ENCODE peak calls at places on chromosomes 1 and 21, in nine cellular contexts. One of them, this sample, is unnamed.
A peak's percentile ranks its signal among the peaks of the same experiment; 100 is the strongest.

GRCh38 chr1:205226868-205227583 is 720 bp upstream of the TMCC2 start:
- DNase-seq in lower lobe of right lung: no peak
- DNase-seq in Peyer's patch: no peak
- DNase-seq in OCI-LY7: peak; percentile 35
- DNase-seq in HCT116: peak; percentile 10
- DNase-seq in heart right ventricle: no peak
- DNase-seq in breast epithelium: no peak
- DNase-seq in stomach: no peak
- DNase-seq in A549: peak; percentile 44
- DNase-seq in this sample: peak; percentile 56

GRCh38 chr1:91018006-91018405 is 3.8 kb downstream of the ZNF644 start:
- DNase-seq in lower lobe of right lung: no peak
- DNase-seq in Peyer's patch: no peak
- DNase-seq in OCI-LY7: peak; percentile 29
- DNase-seq in HCT116: no peak
- DNase-seq in heart right ventricle: no peak
- DNase-seq in breast epithelium: no peak
- DNase-seq in stomach: no peak
- DNase-seq in A549: peak; percentile 28
- DNase-seq in this sample: no peak

GRCh38 chr1:181135815-181136737 is 47.6 kb downstream of the IER5 start:
- DNase-seq in lower lobe of right lung: no peak
- DNase-seq in Peyer's patch: no peak
- DNase-seq in OCI-LY7: no peak
- DNase-seq in HCT116: no peak
- DNase-seq in heart right ventricle: no peak
- DNase-seq in breast epithelium: peak; percentile 43
- DNase-seq in stomach: no peak
- DNase-seq in A549: peak; percentile 67
- DNase-seq in this sample: peak; percentile 86

GRCh38 chr21:42311160-42311559 is 4.0 kb downstream of the TFF3 start:
- DNase-seq in lower lobe of right lung: no peak
- DNase-seq in Peyer's patch: peak; percentile 47
- DNase-seq in OCI-LY7: no peak
- DNase-seq in HCT116: no peak
- DNase-seq in heart right ventricle: no peak
- DNase-seq in breast epithelium: no peak
- DNase-seq in stomach: no peak
- DNase-seq in A549: no peak
- DNase-seq in this sample: no peak

GRCh38 chr1:153432874-153433681 is 16.8 kb downstream of the S100A7A start:
- DNase-seq in lower lobe of right lung: no peak
- DNase-seq in Peyer's patch: no peak
- DNase-seq in OCI-LY7: no peak
- DNase-seq in HCT116: no peak
- DNase-seq in heart right ventricle: no peak
- DNase-seq in breast epithelium: no peak
- DNase-seq in stomach: no peak
- DNase-seq in A549: no peak
- DNase-seq in this sample: no peak

GRCh38 chr21:46150491-46151121 is 4.8 kb downstream of the FTCD start:
- DNase-seq in lower lobe of right lung: no peak
- DNase-seq in Peyer's patch: peak; percentile 30
- DNase-seq in OCI-LY7: no peak
- DNase-seq in HCT116: no peak
- DNase-seq in heart right ventricle: no peak
- DNase-seq in breast epithelium: no peak
- DNase-seq in stomach: no peak
- DNase-seq in A549: no peak
- DNase-seq in this sample: no peak

GRCh38 chr1:223258751-223259177 is 105.2 kb downstream of the SUSD4 start:
- DNase-seq in lower lobe of right lung: no peak
- DNase-seq in Peyer's patch: no peak
- DNase-seq in OCI-LY7: no peak
- DNase-seq in HCT116: no peak
- DNase-seq in heart right ventricle: no peak
- DNase-seq in breast epithelium: no peak
- DNase-seq in stomach: peak; percentile 39
- DNase-seq in A549: peak; percentile 80
- DNase-seq in this sample: peak; percentile 39

GRCh38 chr1:10965621-10966226 is 46.7 kb upstream of the TARDBP start:
- DNase-seq in lower lobe of right lung: peak; percentile 86
- DNase-seq in Peyer's patch: no peak
- DNase-seq in OCI-LY7: peak; percentile 14
- DNase-seq in HCT116: no peak
- DNase-seq in heart right ventricle: no peak
- DNase-seq in breast epithelium: no peak
- DNase-seq in stomach: peak; percentile 50
- DNase-seq in A549: no peak
- DNase-seq in this sample: no peak

GRCh38 chr1:15094719-15095491 is 58.6 kb upstream of the TMEM51 start:
- DNase-seq in lower lobe of right lung: no peak
- DNase-seq in Peyer's patch: no peak
- DNase-seq in OCI-LY7: no peak
- DNase-seq in HCT116: no peak
- DNase-seq in heart right ventricle: no peak
- DNase-seq in breast epithelium: no peak
- DNase-seq in stomach: no peak
- DNase-seq in A549: no peak
- DNase-seq in this sample: no peak

GRCh38 chr1:81391100-81391828 is 409.5 kb upstream of the ADGRL2 start:
- DNase-seq in lower lobe of right lung: no peak
- DNase-seq in Peyer's patch: no peak
- DNase-seq in OCI-LY7: no peak
- DNase-seq in HCT116: no peak
- DNase-seq in heart right ventricle: no peak
- DNase-seq in breast epithelium: no peak
- DNase-seq in stomach: no peak
- DNase-seq in A549: no peak
- DNase-seq in this sample: no peak

GRCh38 chr21:26437326-26438009 is 135.6 kb downstream of the CYYR1 start:
- DNase-seq in lower lobe of right lung: no peak
- DNase-seq in Peyer's patch: no peak
- DNase-seq in OCI-LY7: no peak
- DNase-seq in HCT116: no peak
- DNase-seq in heart right ventricle: no peak
- DNase-seq in breast epithelium: no peak
- DNase-seq in stomach: no peak
- DNase-seq in A549: no peak
- DNase-seq in this sample: no peak

GRCh38 chr1:15579683-15580047 is 5.2 kb downstream of the AGMAT start:
- DNase-seq in lower lobe of right lung: no peak
- DNase-seq in Peyer's patch: no peak
- DNase-seq in OCI-LY7: peak; percentile 41
- DNase-seq in HCT116: no peak
- DNase-seq in heart right ventricle: no peak
- DNase-seq in breast epithelium: no peak
- DNase-seq in stomach: no peak
- DNase-seq in A549: no peak
- DNase-seq in this sample: no peak

GRCh38 chr1:237867380-237867888 is 23.3 kb downstream of the ZP4 start:
- DNase-seq in lower lobe of right lung: no peak
- DNase-seq in Peyer's patch: no peak
- DNase-seq in OCI-LY7: no peak
- DNase-seq in HCT116: no peak
- DNase-seq in heart right ventricle: no peak
- DNase-seq in breast epithelium: no peak
- DNase-seq in stomach: no peak
- DNase-seq in A549: no peak
- DNase-seq in this sample: no peak

GRCh38 chr1:10087210-10087609 is 54.5 kb downstream of the UBE4B start:
- DNase-seq in lower lobe of right lung: no peak
- DNase-seq in Peyer's patch: no peak
- DNase-seq in OCI-LY7: no peak
- DNase-seq in HCT116: no peak
- DNase-seq in heart right ventricle: no peak
- DNase-seq in breast epithelium: no peak
- DNase-seq in stomach: no peak
- DNase-seq in A549: no peak
- DNase-seq in this sample: no peak

GRCh38 chr1:178621822-178622221 is 103.2 kb upstream of the RALGPS2 start:
- DNase-seq in lower lobe of right lung: no peak
- DNase-seq in Peyer's patch: no peak
- DNase-seq in OCI-LY7: no peak
- DNase-seq in HCT116: no peak
- DNase-seq in heart right ventricle: no peak
- DNase-seq in breast epithelium: no peak
- DNase-seq in stomach: no peak
- DNase-seq in A549: no peak
- DNase-seq in this sample: no peak

GRCh38 chr1:37633040-37633949 is 1.4 kb downstream of the RSPO1 start:
- DNase-seq in lower lobe of right lung: no peak
- DNase-seq in Peyer's patch: no peak
- DNase-seq in OCI-LY7: no peak
- DNase-seq in HCT116: no peak
- DNase-seq in heart right ventricle: no peak
- DNase-seq in breast epithelium: no peak
- DNase-seq in stomach: no peak
- DNase-seq in A549: no peak
- DNase-seq in this sample: no peak

DNA sequence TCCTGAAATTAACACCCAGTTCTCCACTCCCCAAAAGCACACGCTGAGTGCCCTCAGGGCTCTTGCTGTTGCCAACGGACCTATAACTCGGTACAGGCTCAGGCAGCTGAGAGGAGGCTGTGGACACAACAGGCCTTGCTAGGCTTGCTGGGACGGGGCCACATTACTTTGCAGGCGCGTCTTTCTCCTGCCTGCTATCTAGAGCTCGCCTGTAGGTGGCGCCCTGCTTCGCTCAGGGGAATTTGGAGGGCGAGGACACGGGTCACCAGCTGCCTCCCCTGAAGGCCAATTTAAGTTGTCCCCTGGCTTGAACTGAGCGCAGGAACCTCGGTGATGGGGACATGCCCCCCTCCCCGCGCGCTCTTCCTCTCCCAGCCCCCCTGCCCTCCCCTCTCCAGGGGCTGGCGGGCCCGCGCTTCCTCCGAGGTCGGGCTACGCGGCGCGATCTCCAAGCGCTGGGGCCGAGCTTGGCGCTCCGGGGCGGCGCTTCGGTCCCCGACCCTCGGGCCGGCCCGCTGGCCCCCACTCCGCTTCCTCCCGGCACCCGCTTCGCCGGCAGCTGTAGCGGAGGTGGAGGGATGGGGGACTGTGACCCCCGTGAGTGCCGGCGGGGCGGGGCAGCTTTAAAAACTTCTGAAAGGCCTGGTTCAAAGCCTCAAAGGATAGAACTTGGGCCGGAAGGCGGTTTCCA is 32.4 kb upstream of the NFIA start:
- DNase-seq in lower lobe of right lung: peak; percentile 94
- DNase-seq in Peyer's patch: peak; percentile 95
- DNase-seq in OCI-LY7: peak; percentile 81
- DNase-seq in HCT116: peak; percentile 73
- DNase-seq in heart right ventricle: peak; percentile 94
- DNase-seq in breast epithelium: peak; percentile 91
- DNase-seq in stomach: peak; percentile 96
- DNase-seq in A549: peak; percentile 86
- DNase-seq in this sample: peak; percentile 81
- TF ChIP-seq CTCF in lower lobe of right lung: peak; percentile 96
- TF ChIP-seq CTCF in Peyer's patch: peak; percentile 93
- TF ChIP-seq CTCF in OCI-LY7: peak; percentile 94
- TF ChIP-seq CTCF in HCT116: peak; percentile 91
- TF ChIP-seq CTCF in heart right ventricle: peak; percentile 98
- TF ChIP-seq CTCF in breast epithelium: peak; percentile 97
- TF ChIP-seq CTCF in stomach: peak; percentile 93
- TF ChIP-seq CTCF in A549: peak; percentile 76
- TF ChIP-seq CTCF in this sample: peak; percentile 95

DNA sequence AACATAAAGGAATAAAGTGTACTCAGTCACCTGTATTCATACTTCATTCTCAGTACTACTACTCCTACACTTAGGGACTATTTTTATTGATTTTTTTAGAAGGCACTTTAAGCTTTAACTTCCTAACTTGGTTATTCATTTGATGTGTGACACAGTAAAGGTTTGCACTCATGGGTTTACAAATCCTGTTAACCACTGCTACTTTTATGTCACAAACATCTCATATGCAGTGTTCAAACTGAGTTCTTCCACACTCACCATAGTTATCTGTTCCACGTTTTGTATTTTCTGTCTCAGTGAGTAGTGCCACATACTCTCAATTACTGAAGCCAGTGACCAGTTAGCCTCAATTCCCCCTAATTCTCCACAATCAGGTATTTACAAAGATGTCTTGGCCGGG is 33.2 kb downstream of the RCOR3 start:
- DNase-seq in lower lobe of right lung: no peak
- DNase-seq in Peyer's patch: no peak
- DNase-seq in OCI-LY7: no peak
- DNase-seq in HCT116: no peak
- DNase-seq in heart right ventricle: no peak
- DNase-seq in breast epithelium: no peak
- DNase-seq in stomach: no peak
- DNase-seq in A549: no peak
- DNase-seq in this sample: no peak
- H3K27ac ChIP-seq in lower lobe of right lung: no peak overlapping the region
- H3K27ac ChIP-seq in Peyer's patch: no peak overlapping the region
- H3K27ac ChIP-seq in OCI-LY7: no peak overlapping the region
- H3K27ac ChIP-seq in HCT116: no peak overlapping the region
- H3K27ac ChIP-seq in heart right ventricle: no peak overlapping the region
- H3K27ac ChIP-seq in breast epithelium: no peak overlapping the region
- H3K27ac ChIP-seq in stomach: no peak overlapping the region
- H3K27ac ChIP-seq in A549: no peak overlapping the region
- H3K27ac ChIP-seq in this sample: no peak overlapping the region

GRCh38 chr1:94236630-94237290 is 624 bp downstream of the ARHGAP29 start:
- DNase-seq in lower lobe of right lung: no peak
- DNase-seq in Peyer's patch: no peak
- DNase-seq in OCI-LY7: no peak
- DNase-seq in HCT116: no peak
- DNase-seq in heart right ventricle: peak; percentile 38
- DNase-seq in breast epithelium: peak; percentile 30
- DNase-seq in stomach: peak; percentile 50
- DNase-seq in A549: peak; percentile 50
- DNase-seq in this sample: no peak
- TF ChIP-seq CTCF in lower lobe of right lung: no peak
- TF ChIP-seq CTCF in Peyer's patch: no peak
- TF ChIP-seq CTCF in OCI-LY7: no peak
- TF ChIP-seq CTCF in HCT116: no peak
- TF ChIP-seq CTCF in heart right ventricle: no peak
- TF ChIP-seq CTCF in breast epithelium: no peak
- TF ChIP-seq CTCF in stomach: no peak
- TF ChIP-seq CTCF in A549: peak; percentile 14
- TF ChIP-seq CTCF in this sample: peak; percentile 51

GRCh38 chr1:1303736-1304135 is 4.0 kb downstream of the ACAP3 start:
- DNase-seq in lower lobe of right lung: no peak
- DNase-seq in Peyer's patch: no peak
- DNase-seq in OCI-LY7: no peak
- DNase-seq in HCT116: no peak
- DNase-seq in heart right ventricle: no peak
- DNase-seq in breast epithelium: no peak
- DNase-seq in stomach: no peak
- DNase-seq in A549: no peak
- DNase-seq in this sample: no peak
- H3K27ac ChIP-seq in lower lobe of right lung: no peak overlapping the region
- H3K27ac ChIP-seq in Peyer's patch: no peak overlapping the region
- H3K27ac ChIP-seq in OCI-LY7: no peak overlapping the region
- H3K27ac ChIP-seq in HCT116: peak overlapping the region; percentile 99
- H3K27ac ChIP-seq in heart right ventricle: no peak overlapping the region
- H3K27ac ChIP-seq in breast epithelium: peak overlapping the region; percentile 85
- H3K27ac ChIP-seq in stomach: peak overlapping the region; percentile 64
- H3K27ac ChIP-seq in A549: peak overlapping the region; percentile 95
- H3K27ac ChIP-seq in this sample: no peak overlapping the region

GRCh38 chr21:36700961-36701911 is 2.3 kb downstream of the SIM2 start:
- DNase-seq in lower lobe of right lung: no peak
- DNase-seq in Peyer's patch: no peak
- DNase-seq in OCI-LY7: no peak
- DNase-seq in HCT116: no peak
- DNase-seq in heart right ventricle: no peak
- DNase-seq in breast epithelium: no peak
- DNase-seq in stomach: no peak
- DNase-seq in A549: no peak
- DNase-seq in this sample: no peak
- TF ChIP-seq CTCF in lower lobe of right lung: no peak
- TF ChIP-seq CTCF in Peyer's patch: no peak
- TF ChIP-seq CTCF in OCI-LY7: no peak
- TF ChIP-seq CTCF in HCT116: no peak
- TF ChIP-seq CTCF in heart right ventricle: no peak
- TF ChIP-seq CTCF in breast epithelium: no peak
- TF ChIP-seq CTCF in stomach: no peak
- TF ChIP-seq CTCF in A549: no peak
- TF ChIP-seq CTCF in this sample: no peak